ENCODE peak calls at places on chromosomes 2 and 18, in eight cellular contexts. D is fibroblast of the aortic adventitia; F is tibial nerve; A is heart right ventricle; J is bronchial epithelial cell; Y is WTC11; Z is CD8-positive, alpha-beta T cell; B is AG10803. E is an unnamed sample.

GRCh38 chr2:23756593-23757292 is 170.2 kb downstream of the ATAD2B start:
- DNase-seq in A (no peak), Z (no peak), J (peak), B (no peak), F (no peak), Y (no peak), D (no peak), E (no peak)

GRCh38 chr2:86238354-86238753 is 39.1 kb downstream of the MRPL35 start:
- DNase-seq in J (peak), Z (no peak), D (no peak), A (no peak), F (no peak), Y (no peak), B (no peak), E (no peak)

GRCh38 chr2:11563784-11564666 is 30.2 kb downstream of the GREB1 start:
- DNase-seq in A (no peak), D (no peak), Y (no peak), B (no peak), J (no peak), Z (no peak), F (no peak), E (no peak)

GRCh38 chr2:15930589-15931513 is 9.5 kb upstream of the MYCN start:
- DNase-seq in A (no peak), J (no peak), Y (no peak), D (no peak), Z (no peak), F (no peak), B (no peak), E (no peak)

GRCh38 chr2:228838819-228839218 is 432.3 kb downstream of the PID1 start:
- DNase-seq in J (no peak), Z (no peak), B (no peak), D (no peak), A (no peak), Y (no peak), F (no peak), E (no peak)

GRCh38 chr18:8163287-8163959 is 445.8 kb upstream of the RAB12 start:
- DNase-seq in B (no peak), Y (no peak), D (no peak), F (no peak), A (no peak), J (no peak), Z (no peak), E (no peak)

GRCh38 chr18:59293317-59293716 is 20.1 kb upstream of the RAX start:
- DNase-seq in D (no peak), Z (no peak), B (no peak), A (no peak), F (no peak), Y (no peak), J (no peak), E (no peak)

GRCh38 chr2:135905679-135906078 is 29.4 kb upstream of the MCM6 start:
- DNase-seq in Y (no peak), J (no peak), Z (no peak), F (no peak), B (no peak), D (no peak), A (no peak), E (no peak)

GRCh38 chr18:49910986-49911385 is 97.7 kb upstream of the ACAA2 start:
- DNase-seq in Z (no peak), Y (no peak), A (no peak), B (no peak), D (no peak), F (no peak), J (no peak), E (no peak)

GRCh38 chr18:58768293-58768974 is 96.2 kb upstream of the ZNF532 start:
- DNase-seq in B (peak), Z (peak), Y (peak), A (peak), J (peak), D (peak), F (peak), E (peak)

GRCh38 chr2:11945139-11946126 is 199.0 kb downstream of the LPIN1 start:
- DNase-seq in F (no peak), Z (no peak), J (no peak), Y (no peak), D (no peak), B (no peak), A (no peak), E (no peak)

GRCh38 chr2:215664847-215665525 is 229.1 kb upstream of the FN1 start:
- DNase-seq in F (no peak), J (peak), A (no peak), B (peak), Z (no peak), D (peak), Y (no peak), E (peak)

GRCh38 chr2:111994042-111994441 is 61.0 kb upstream of the TMEM87B start:
- DNase-seq in F (no peak), Z (no peak), B (no peak), J (no peak), D (no peak), Y (no peak), A (no peak), E (no peak)

GRCh38 chr2:30218814-30219213 is 12.5 kb upstream of the LBH start:
- DNase-seq in B (no peak), A (no peak), F (no peak), Y (no peak), Z (no peak), J (peak), D (no peak), E (no peak)

GRCh38 chr2:157933549-157933948 is 57.4 kb upstream of the ACVR1 start:
- DNase-seq in B (no peak), F (no peak), Z (no peak), D (no peak), Y (no peak), J (no peak), A (no peak), E (no peak)

GRCh38 chr2:72975017-72975416 is 57.7 kb downstream of the EMX1 start:
- DNase-seq in A (no peak), F (no peak), J (no peak), B (no peak), D (no peak), Z (no peak), Y (no peak), E (no peak)

GRCh38 chr2:174914894-174915760 is 90.1 kb downstream of the CHN1 start:
- DNase-seq in Z (no peak), B (peak), F (peak), J (no peak), D (peak), A (peak), Y (no peak), E (peak)

GRCh38 chr2:40367652-40368051 is 84.2 kb downstream of the SLC8A1 start:
- DNase-seq in A (no peak), D (peak), J (peak), F (no peak), Y (no peak), Z (no peak), B (peak), E (peak)

GRCh38 chr2:55581435-55581834 is 36.0 kb downstream of the PPP4R3B start:
- DNase-seq in J (peak), A (no peak), Y (no peak), D (no peak), Z (no peak), B (no peak), F (no peak), E (no peak)

GRCh38 chr2:7888876-7889275 is 793.0 kb upstream of the ID2 start:
- DNase-seq in A (no peak), Y (no peak), J (no peak), D (no peak), Z (no peak), F (no peak), B (no peak), E (no peak)

DNA sequence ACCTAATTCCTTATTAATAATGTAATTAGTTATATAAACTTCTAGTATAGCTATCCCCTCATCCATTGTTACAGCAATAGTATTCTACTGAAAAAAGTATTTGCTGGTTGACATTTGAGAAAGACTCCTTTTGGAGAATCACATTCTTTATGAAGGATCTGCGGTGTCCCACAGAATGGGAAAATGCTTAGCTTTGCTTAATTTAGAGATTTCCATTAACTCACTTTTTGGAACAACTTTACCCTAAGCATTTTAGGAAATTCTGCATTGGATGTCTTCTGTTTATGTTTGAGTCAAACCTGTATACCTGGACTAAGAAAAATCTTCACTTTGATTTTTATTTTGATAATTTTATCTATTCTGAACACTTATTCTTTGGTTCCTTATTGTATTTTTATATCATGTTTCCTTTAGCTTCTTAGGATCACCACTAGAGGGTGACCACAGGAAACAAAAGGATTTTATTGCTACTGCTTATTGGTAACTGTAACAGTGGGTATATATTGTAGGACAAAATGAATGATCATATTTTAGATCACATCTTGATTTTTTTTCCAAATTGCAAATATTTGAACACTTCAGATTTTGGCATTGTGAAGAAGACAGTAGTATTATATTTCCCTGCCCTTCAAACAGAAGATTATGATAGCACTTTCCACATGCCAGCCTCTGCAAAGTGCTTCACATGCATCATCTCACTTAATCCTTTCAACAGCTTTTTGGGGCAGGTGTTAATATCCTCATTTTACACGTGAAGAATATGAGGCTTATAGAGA is 79.6 kb downstream of the MIB1 start:
- DNase-seq in F (no peak), Y (no peak), B (peak), Z (no peak), J (peak), A (no peak), D (peak), E (peak)
- TF ChIP-seq CTCF in F (peak), Y (no peak), B (peak), Z (no peak), J (peak), A (peak), D (peak), E (peak)

GRCh38 chr2:207531024-207531411 is 1.3 kb downstream of the CREB1 start:
- DNase-seq in Y (no peak), J (no peak), Z (no peak), F (no peak), B (no peak), A (no peak), D (peak), E (peak)

GRCh38 chr2:207530160-207531023 is 630 bp downstream of the CREB1 start:
- DNase-seq in A (peak), J (no peak), Z (peak), B (peak), D (peak), F (no peak), Y (no peak), E (peak)

GRCh38 chr2:207532676-207533075 is 2.9 kb downstream of the CREB1 start:
- DNase-seq in D (no peak), J (no peak), B (no peak), Z (no peak), F (no peak), A (no peak), Y (no peak), E (no peak)

GRCh38 chr2:207529330-207530159 is at the start of gene CREB1:
- DNase-seq in Z (peak), Y (peak), B (peak), F (peak), D (peak), A (peak), J (peak), E (peak)

GRCh38 chr2:207528980-207529329 is 807 bp upstream of the CREB1 start:
- DNase-seq in Y (no peak), J (no peak), D (peak), F (no peak), Z (peak), B (peak), A (no peak), E (peak)
- TF ChIP-seq CTCF in Y (no peak), J (no peak), D (peak), F (no peak), Z (peak), B (peak), A (peak), E (peak)

GRCh38 chr18:25062720-25063119 is 289.2 kb downstream of the ZNF521 start:
- DNase-seq in Z (no peak), A (no peak), J (no peak), F (no peak), Y (no peak), D (no peak), B (no peak), E (no peak)
- TF ChIP-seq CTCF in Z (no peak), A (peak), J (peak), F (no peak), Y (no peak), D (no peak), B (no peak), E (no peak)

GRCh38 chr2:205539603-205540002 is 142.7 kb upstream of the NRP2 start:
- DNase-seq in Z (no peak), J (no peak), A (no peak), Y (no peak), D (no peak), B (no peak), F (no peak), E (no peak)
- TF ChIP-seq CTCF in Z (no peak), J (no peak), A (no peak), Y (no peak), D (no peak), B (no peak), F (no peak), E (no peak)

E was measured in fibroblast of villous mesenchyme.